ENCODE peak calls at places on chromosomes 5 and 9, in six cellular contexts. P, D, Y, Z, X and S are unnamed samples.

GRCh38 chr9:26163931-26164330 is 485.7 kb upstream of the TUSC1 start:
- DNase-seq in P (peak), D (no peak), Y (no peak), Z (peak), X (no peak), S (no peak)

GRCh38 chr9:115717711-115718173 is 435.8 kb upstream of the PAPPA start:
- DNase-seq in P (peak), D (no peak), Y (no peak), Z (no peak), X (no peak), S (no peak)

GRCh38 chr9:89496645-89497044 is 1.3 kb downstream of the SEMA4D start:
- DNase-seq in P (no peak), D (peak), Y (no peak), Z (no peak), X (no peak), S (no peak)

GRCh38 chr5:71586052-71586940 is 844 bp upstream of the MCCC2 start:
- DNase-seq in P (peak), D (no peak), Y (no peak), Z (peak), X (peak), S (no peak)

GRCh38 chr9:126752881-126753670 is 51.8 kb upstream of the ZBTB43 start:
- DNase-seq in P (no peak), D (no peak), Y (no peak), Z (no peak), X (no peak), S (no peak)

GRCh38 chr5:31291323-31291854 is 97.9 kb downstream of the CDH6 start:
- DNase-seq in P (no peak), D (no peak), Y (no peak), Z (no peak), X (no peak), S (no peak)

GRCh38 chr5:1781726-1782384 is 17.8 kb downstream of the MRPL36 start:
- DNase-seq in P (no peak), D (peak), Y (no peak), Z (no peak), X (no peak), S (peak)

GRCh38 chr5:33785571-33785970 is 106.2 kb downstream of the ADAMTS12 start:
- DNase-seq in P (no peak), D (no peak), Y (no peak), Z (no peak), X (no peak), S (no peak)

GRCh38 chr5:3784854-3785253 is 189.2 kb downstream of the IRX1 start:
- DNase-seq in P (no peak), D (no peak), Y (no peak), Z (no peak), X (no peak), S (no peak)

GRCh38 chr5:116361979-116362577 is 212.5 kb downstream of the SEMA6A start:
- DNase-seq in P (no peak), D (no peak), Y (no peak), Z (no peak), X (no peak), S (no peak)

GRCh38 chr5:9774472-9775079 is 144.4 kb upstream of the TAS2R1 start:
- DNase-seq in P (peak), D (no peak), Y (no peak), Z (peak), X (no peak), S (no peak)

GRCh38 chr5:139141841-139142240 is 56.3 kb downstream of the SIL1 start:
- DNase-seq in P (peak), D (peak), Y (no peak), Z (peak), X (no peak), S (no peak)

GRCh38 chr9:121545148-121545874 is 45.7 kb upstream of the GGTA1 start:
- DNase-seq in P (no peak), D (no peak), Y (no peak), Z (no peak), X (no peak), S (peak)

GRCh38 chr5:44953078-44953477 is 144.3 kb downstream of the MRPS30 start:
- DNase-seq in P (no peak), D (no peak), Y (no peak), Z (no peak), X (no peak), S (no peak)

GRCh38 chr5:179346401-179346800 is 1.1 kb upstream of the ADAMTS2 start:
- DNase-seq in P (no peak), D (no peak), Y (no peak), Z (no peak), X (no peak), S (no peak)

GRCh38 chr5:170774831-170775230 is 8.7 kb upstream of the GABRP start:
- DNase-seq in P (no peak), D (no peak), Y (no peak), Z (no peak), X (no peak), S (no peak)

GRCh38 chr5:149853019-149853648 is 91.5 kb downstream of the PDE6A start:
- DNase-seq in P (peak), D (peak), Y (no peak), Z (peak), X (peak), S (no peak)

GRCh38 chr5:59720063-59720462 is 173.5 kb downstream of the PDE4D start:
- DNase-seq in P (no peak), D (no peak), Y (no peak), Z (no peak), X (no peak), S (no peak)

GRCh38 chr9:133768859-133769510 is 30.8 kb upstream of the SARDH start:
- DNase-seq in P (no peak), D (peak), Y (no peak), Z (no peak), X (no peak), S (peak)

GRCh38 chr5:125140855-125141254 is 394.4 kb upstream of the ZNF608 start:
- DNase-seq in P (peak), D (no peak), Y (no peak), Z (peak), X (peak), S (no peak)

GRCh38 chr5:161530700-161531099 is 15.8 kb downstream of the GABRB2 start:
- DNase-seq in P (no peak), D (no peak), Y (no peak), Z (no peak), X (no peak), S (no peak)

GRCh38 chr5:54673523-54674225 is 156.1 kb downstream of the SNX18 start:
- DNase-seq in P (peak), D (peak), Y (peak), Z (no peak), X (no peak), S (no peak)

GRCh38 chr9:115396071-115396529 is 278.1 kb upstream of the TNC start:
- DNase-seq in P (peak), D (no peak), Y (no peak), Z (no peak), X (no peak), S (no peak)

GRCh38 chr9:110952018-110952864 is 86.0 kb downstream of the LPAR1 start:
- DNase-seq in P (no peak), D (no peak), Y (no peak), Z (no peak), X (no peak), S (no peak)

GRCh38 chr5:22496666-22497065 is 356.5 kb downstream of the CDH12 start:
- DNase-seq in P (no peak), D (no peak), Y (no peak), Z (no peak), X (no peak), S (no peak)

GRCh38 chr5:944992-945685 is 52.5 kb downstream of the TRIP13 start:
- DNase-seq in P (no peak), D (peak), Y (no peak), Z (no peak), X (peak), S (no peak)

GRCh38 chr5:167284491-167284890 is 1007.0 kb upstream of the WWC1 start:
- DNase-seq in P (peak), D (no peak), Y (no peak), Z (peak), X (no peak), S (no peak)

GRCh38 chr5:32955814-32956213 is 244.7 kb downstream of the NPR3 start:
- DNase-seq in P (no peak), D (no peak), Y (no peak), Z (no peak), X (no peak), S (no peak)

DNA sequence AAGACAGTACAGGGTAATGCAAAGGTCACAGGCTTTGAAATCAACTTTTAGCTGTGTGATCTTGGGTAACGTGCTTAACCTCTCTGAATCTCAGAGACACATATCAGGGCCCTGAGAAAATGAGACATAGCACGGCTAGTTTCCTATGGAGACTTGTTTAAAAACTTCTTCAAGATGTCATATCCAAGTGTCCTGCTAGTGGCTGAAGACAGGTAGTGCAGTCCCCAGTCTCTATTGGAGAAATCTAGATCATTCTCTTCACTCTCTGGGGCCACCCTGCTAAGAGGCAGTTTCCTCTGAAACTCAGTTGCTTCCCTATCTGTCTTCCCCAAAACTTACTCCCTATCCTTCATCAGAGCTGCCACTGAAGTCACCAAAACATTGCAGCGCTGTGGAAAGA is 30.3 kb upstream of the GRXCR2 start:
- DNase-seq in P (no peak), D (no peak), Y (no peak), Z (no peak), X (no peak), S (no peak)
- TF ChIP-seq CTCF in P (peak), D (peak), Y (peak), Z (peak), X (peak), S (peak)

GRCh38 chr9:29211681-29212589 is 1638.7 kb upstream of the C9orf72 start:
- DNase-seq in P (no peak), D (no peak), Y (no peak), Z (no peak), X (no peak), S (peak)
- TF ChIP-seq CTCF in P (peak), D (peak), Y (peak), Z (peak), X (peak), S (peak)

GRCh38 chr9:76949865-76950264 is 44.0 kb upstream of the PRUNE2 start:
- DNase-seq in P (no peak), D (no peak), Y (no peak), Z (no peak), X (no peak), S (no peak)
- TF ChIP-seq CTCF in P (no peak), D (no peak), Y (no peak), Z (no peak), X (no peak), S (no peak)

GRCh38 chr5:143682788-143683419 is 129.1 kb upstream of the HMHB1 start:
- DNase-seq in P (peak), D (no peak), Y (no peak), Z (peak), X (peak), S (no peak)

GRCh38 chr5:143682221-143682620 is 129.7 kb upstream of the HMHB1 start:
- DNase-seq in P (peak), D (no peak), Y (no peak), Z (no peak), X (no peak), S (no peak)

GRCh38 chr5:143683459-143683858 is 128.5 kb upstream of the HMHB1 start:
- DNase-seq in P (no peak), D (no peak), Y (no peak), Z (no peak), X (no peak), S (no peak)

GRCh38 chr5:143687604-143688003 is 124.4 kb upstream of the HMHB1 start:
- DNase-seq in P (peak), D (no peak), Y (no peak), Z (no peak), X (no peak), S (no peak)

DNA sequence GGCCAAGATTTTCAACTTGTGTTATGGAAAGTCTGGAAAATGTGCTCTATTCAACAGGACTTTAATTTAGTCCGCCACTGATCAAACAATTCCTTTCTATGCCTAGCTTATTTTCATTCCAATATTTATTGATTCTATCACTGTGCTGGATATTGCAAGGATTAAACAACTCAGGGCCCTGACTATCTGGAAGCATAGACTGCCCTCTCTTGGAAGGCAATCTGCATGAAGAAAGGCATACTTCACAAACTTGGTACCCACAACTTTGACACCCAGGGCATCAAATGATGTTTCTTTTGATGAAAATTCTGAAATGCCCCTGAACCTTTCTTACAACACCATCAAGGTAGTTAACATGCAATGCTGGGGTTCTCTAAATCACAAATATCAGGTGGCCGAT is 126.5 kb upstream of the HMHB1 start:
- DNase-seq in P (peak), D (no peak), Y (no peak), Z (peak), X (no peak), S (no peak)
- TF ChIP-seq CTCF in P (peak), D (peak), Y (peak), Z (peak), X (no peak), S (no peak)